ENCODE peak calls at places on chromosomes 1 and 21, in five cellular contexts. One of them, this sample, is unnamed. For H3K27me3 and H3K36me3, the result is how much of the 10 kb centered on the place peaks cover.

GRCh38 chr1:205275133-205275532 is 46.4 kb downstream of the NUAK2 start:
- DNase-seq in CD8-positive, alpha-beta T cell: no peak
- DNase-seq in body of pancreas: peak
- DNase-seq in effector memory CD4-positive, alpha-beta T cell: no peak
- DNase-seq in kidney epithelial cell: no peak
- DNase-seq in this sample: no peak

GRCh38 chr1:110750446-110751029 is 75.8 kb upstream of the KCNA3 start:
- DNase-seq in CD8-positive, alpha-beta T cell: no peak
- DNase-seq in body of pancreas: no peak
- DNase-seq in effector memory CD4-positive, alpha-beta T cell: no peak
- DNase-seq in kidney epithelial cell: no peak
- DNase-seq in this sample: no peak

GRCh38 chr1:975896-976683 is 5.8 kb downstream of the PERM1 start:
- DNase-seq in CD8-positive, alpha-beta T cell: no peak
- DNase-seq in body of pancreas: peak
- DNase-seq in effector memory CD4-positive, alpha-beta T cell: peak
- DNase-seq in kidney epithelial cell: no peak
- DNase-seq in this sample: peak

GRCh38 chr1:55640708-55641473 is 425.7 kb upstream of the USP24 start:
- DNase-seq in CD8-positive, alpha-beta T cell: no peak
- DNase-seq in body of pancreas: peak
- DNase-seq in effector memory CD4-positive, alpha-beta T cell: no peak
- DNase-seq in kidney epithelial cell: no peak
- DNase-seq in this sample: peak

GRCh38 chr1:157142245-157142644 is 4.0 kb upstream of the ETV3 start:
- DNase-seq in CD8-positive, alpha-beta T cell: no peak
- DNase-seq in body of pancreas: no peak
- DNase-seq in effector memory CD4-positive, alpha-beta T cell: no peak
- DNase-seq in kidney epithelial cell: no peak
- DNase-seq in this sample: no peak

GRCh38 chr1:53410100-53410541 is 49.1 kb upstream of the DMRTB1 start:
- DNase-seq in CD8-positive, alpha-beta T cell: peak
- DNase-seq in body of pancreas: no peak
- DNase-seq in effector memory CD4-positive, alpha-beta T cell: no peak
- DNase-seq in kidney epithelial cell: no peak
- DNase-seq in this sample: peak

GRCh38 chr1:38444311-38444710 is 397.7 kb upstream of the POU3F1 start:
- DNase-seq in CD8-positive, alpha-beta T cell: no peak
- DNase-seq in body of pancreas: no peak
- DNase-seq in effector memory CD4-positive, alpha-beta T cell: no peak
- DNase-seq in kidney epithelial cell: no peak
- DNase-seq in this sample: peak

GRCh38 chr21:8989261-8989882 is 1532.0 kb upstream of the TPTE start:
- DNase-seq in CD8-positive, alpha-beta T cell: no peak
- DNase-seq in body of pancreas: no peak
- DNase-seq in effector memory CD4-positive, alpha-beta T cell: no peak
- DNase-seq in kidney epithelial cell: no peak
- DNase-seq in this sample: no peak

GRCh38 chr21:42571391-42572150 is 57.9 kb downstream of the SLC37A1 start:
- DNase-seq in CD8-positive, alpha-beta T cell: no peak
- DNase-seq in body of pancreas: no peak
- DNase-seq in effector memory CD4-positive, alpha-beta T cell: no peak
- DNase-seq in kidney epithelial cell: no peak
- DNase-seq in this sample: no peak

GRCh38 chr21:44490405-44490804 is 35.1 kb downstream of the LRRC3 start:
- DNase-seq in CD8-positive, alpha-beta T cell: no peak
- DNase-seq in body of pancreas: no peak
- DNase-seq in effector memory CD4-positive, alpha-beta T cell: no peak
- DNase-seq in kidney epithelial cell: no peak
- DNase-seq in this sample: no peak

GRCh38 chr1:192579319-192579738 is 3.8 kb downstream of the RGS1 start:
- DNase-seq in CD8-positive, alpha-beta T cell: no peak
- DNase-seq in body of pancreas: no peak
- DNase-seq in effector memory CD4-positive, alpha-beta T cell: no peak
- DNase-seq in kidney epithelial cell: peak
- DNase-seq in this sample: no peak

GRCh38 chr21:17441370-17441769 is 71.5 kb upstream of the CXADR start:
- DNase-seq in CD8-positive, alpha-beta T cell: no peak
- DNase-seq in body of pancreas: peak
- DNase-seq in effector memory CD4-positive, alpha-beta T cell: no peak
- DNase-seq in kidney epithelial cell: no peak
- DNase-seq in this sample: peak

GRCh38 chr21:27425172-27425571 is 458.3 kb upstream of the ADAMTS5 start:
- DNase-seq in CD8-positive, alpha-beta T cell: no peak
- DNase-seq in body of pancreas: no peak
- DNase-seq in effector memory CD4-positive, alpha-beta T cell: no peak
- DNase-seq in kidney epithelial cell: no peak
- DNase-seq in this sample: no peak

GRCh38 chr1:85144351-85144750 is 56.5 kb downstream of the SYDE2 start:
- DNase-seq in CD8-positive, alpha-beta T cell: no peak
- DNase-seq in body of pancreas: peak
- DNase-seq in effector memory CD4-positive, alpha-beta T cell: no peak
- DNase-seq in kidney epithelial cell: no peak
- DNase-seq in this sample: no peak

GRCh38 chr1:118928739-118929554 is 59.2 kb downstream of the TBX15 start:
- DNase-seq in CD8-positive, alpha-beta T cell: no peak
- DNase-seq in body of pancreas: no peak
- DNase-seq in effector memory CD4-positive, alpha-beta T cell: no peak
- DNase-seq in kidney epithelial cell: no peak
- DNase-seq in this sample: no peak

GRCh38 chr1:27071049-27071416 is 58.4 kb upstream of the TENT5B start:
- DNase-seq in CD8-positive, alpha-beta T cell: no peak
- DNase-seq in body of pancreas: peak
- DNase-seq in effector memory CD4-positive, alpha-beta T cell: no peak
- DNase-seq in kidney epithelial cell: no peak
- DNase-seq in this sample: no peak

GRCh38 chr1:207811920-207812720 is 60.3 kb downstream of the CD46 start:
- DNase-seq in CD8-positive, alpha-beta T cell: no peak
- DNase-seq in body of pancreas: peak
- DNase-seq in effector memory CD4-positive, alpha-beta T cell: no peak
- DNase-seq in kidney epithelial cell: no peak
- DNase-seq in this sample: peak

GRCh38 chr1:27382950-27383627 is at the start of gene CD164L2:
- DNase-seq in CD8-positive, alpha-beta T cell: no peak
- DNase-seq in body of pancreas: peak
- DNase-seq in effector memory CD4-positive, alpha-beta T cell: peak
- DNase-seq in kidney epithelial cell: no peak
- DNase-seq in this sample: no peak

GRCh38 chr1:234845097-234845660 is 235.2 kb upstream of the IRF2BP2 start:
- DNase-seq in CD8-positive, alpha-beta T cell: peak
- DNase-seq in body of pancreas: peak
- DNase-seq in effector memory CD4-positive, alpha-beta T cell: peak
- DNase-seq in kidney epithelial cell: no peak
- DNase-seq in this sample: no peak
- H3K27me3 ChIP-seq in CD8-positive, alpha-beta T cell: under half
- H3K27me3 ChIP-seq in body of pancreas: under half
- H3K27me3 ChIP-seq in effector memory CD4-positive, alpha-beta T cell: under half
- H3K27me3 ChIP-seq in kidney epithelial cell: under half
- H3K27me3 ChIP-seq in this sample: under half

GRCh38 chr21:34029724-34030528 is 43.5 kb upstream of the MRPS6 start:
- DNase-seq in CD8-positive, alpha-beta T cell: no peak
- DNase-seq in body of pancreas: peak
- DNase-seq in effector memory CD4-positive, alpha-beta T cell: peak
- DNase-seq in kidney epithelial cell: peak
- DNase-seq in this sample: peak
- H3K4me3 ChIP-seq in CD8-positive, alpha-beta T cell: no peak
- H3K4me3 ChIP-seq in body of pancreas: no peak
- H3K4me3 ChIP-seq in effector memory CD4-positive, alpha-beta T cell: no peak
- H3K4me3 ChIP-seq in kidney epithelial cell: no peak
- H3K4me3 ChIP-seq in this sample: no peak

GRCh38 chr21:32749662-32750061 is 21.8 kb upstream of the SYNJ1 start:
- DNase-seq in CD8-positive, alpha-beta T cell: no peak
- DNase-seq in body of pancreas: no peak
- DNase-seq in effector memory CD4-positive, alpha-beta T cell: no peak
- DNase-seq in kidney epithelial cell: no peak
- DNase-seq in this sample: no peak

GRCh38 chr21:32753818-32754610 is 17.5 kb downstream of the PAXBP1 start:
- DNase-seq in CD8-positive, alpha-beta T cell: no peak
- DNase-seq in body of pancreas: no peak
- DNase-seq in effector memory CD4-positive, alpha-beta T cell: no peak
- DNase-seq in kidney epithelial cell: no peak
- DNase-seq in this sample: no peak

GRCh38 chr21:32747396-32747795 is 19.6 kb upstream of the SYNJ1 start:
- DNase-seq in CD8-positive, alpha-beta T cell: no peak
- DNase-seq in body of pancreas: no peak
- DNase-seq in effector memory CD4-positive, alpha-beta T cell: no peak
- DNase-seq in kidney epithelial cell: no peak
- DNase-seq in this sample: no peak

GRCh38 chr21:32750405-32750804 is 21.1 kb downstream of the PAXBP1 start:
- DNase-seq in CD8-positive, alpha-beta T cell: no peak
- DNase-seq in body of pancreas: no peak
- DNase-seq in effector memory CD4-positive, alpha-beta T cell: no peak
- DNase-seq in kidney epithelial cell: no peak
- DNase-seq in this sample: no peak

DNA sequence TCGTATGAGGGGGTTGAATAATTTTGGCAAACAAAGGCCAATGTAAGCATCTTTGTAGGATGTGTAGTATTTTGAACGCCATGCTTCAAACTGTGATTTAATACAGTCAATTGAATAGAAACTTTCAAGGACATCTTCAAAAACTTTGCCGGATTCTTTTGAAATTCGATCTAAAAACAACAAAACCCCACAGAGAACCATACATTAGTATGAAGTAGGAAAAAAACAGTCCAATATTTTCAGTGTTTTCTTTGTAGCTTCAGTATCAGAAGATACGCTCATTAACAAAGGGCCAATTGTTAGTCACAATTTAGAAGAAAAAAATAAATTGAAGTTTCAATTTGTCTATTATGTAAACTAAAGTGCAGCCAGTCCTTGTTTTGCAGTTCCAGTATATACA is 20.7 kb upstream of the SYNJ1 start:
- DNase-seq in CD8-positive, alpha-beta T cell: no peak
- DNase-seq in body of pancreas: no peak
- DNase-seq in effector memory CD4-positive, alpha-beta T cell: no peak
- DNase-seq in kidney epithelial cell: no peak
- DNase-seq in this sample: no peak
- H3K36me3 ChIP-seq in CD8-positive, alpha-beta T cell: half or more
- H3K36me3 ChIP-seq in body of pancreas: under half
- H3K36me3 ChIP-seq in effector memory CD4-positive, alpha-beta T cell: half or more
- H3K36me3 ChIP-seq in kidney epithelial cell: under half
- H3K36me3 ChIP-seq in this sample: half or more

DNA sequence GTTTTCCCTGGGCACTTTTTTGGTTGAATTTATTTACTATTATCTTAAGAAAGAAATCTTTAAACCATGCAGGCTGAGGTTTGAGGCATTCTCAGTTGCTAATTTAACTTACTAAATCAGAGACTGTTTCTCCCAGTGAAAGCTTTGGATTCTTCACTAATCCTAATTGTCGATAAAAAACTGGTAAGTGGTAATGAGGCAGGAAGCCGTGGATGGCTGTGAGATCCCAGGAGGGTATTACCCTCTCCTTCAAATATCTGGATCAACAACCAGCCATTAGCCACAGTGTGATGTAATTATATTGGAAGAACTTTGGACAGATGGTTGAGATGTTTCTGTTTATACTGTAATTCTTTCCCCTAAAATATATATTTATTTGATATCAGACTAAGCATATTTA is 485.0 kb downstream of the DISC1 start:
- DNase-seq in CD8-positive, alpha-beta T cell: no peak
- DNase-seq in body of pancreas: no peak
- DNase-seq in effector memory CD4-positive, alpha-beta T cell: no peak
- DNase-seq in kidney epithelial cell: no peak
- DNase-seq in this sample: no peak
- H3K27me3 ChIP-seq in CD8-positive, alpha-beta T cell: under half
- H3K27me3 ChIP-seq in body of pancreas: under half
- H3K27me3 ChIP-seq in effector memory CD4-positive, alpha-beta T cell: under half
- H3K27me3 ChIP-seq in kidney epithelial cell: under half
- H3K27me3 ChIP-seq in this sample: under half

GRCh38 chr1:43206721-43207228 is 34.6 kb downstream of the CFAP57 start:
- DNase-seq in CD8-positive, alpha-beta T cell: no peak
- DNase-seq in body of pancreas: no peak
- DNase-seq in effector memory CD4-positive, alpha-beta T cell: no peak
- DNase-seq in kidney epithelial cell: peak
- DNase-seq in this sample: peak
- H3K4me3 ChIP-seq in CD8-positive, alpha-beta T cell: no peak
- H3K4me3 ChIP-seq in body of pancreas: no peak
- H3K4me3 ChIP-seq in effector memory CD4-positive, alpha-beta T cell: no peak
- H3K4me3 ChIP-seq in kidney epithelial cell: no peak
- H3K4me3 ChIP-seq in this sample: no peak

DNA sequence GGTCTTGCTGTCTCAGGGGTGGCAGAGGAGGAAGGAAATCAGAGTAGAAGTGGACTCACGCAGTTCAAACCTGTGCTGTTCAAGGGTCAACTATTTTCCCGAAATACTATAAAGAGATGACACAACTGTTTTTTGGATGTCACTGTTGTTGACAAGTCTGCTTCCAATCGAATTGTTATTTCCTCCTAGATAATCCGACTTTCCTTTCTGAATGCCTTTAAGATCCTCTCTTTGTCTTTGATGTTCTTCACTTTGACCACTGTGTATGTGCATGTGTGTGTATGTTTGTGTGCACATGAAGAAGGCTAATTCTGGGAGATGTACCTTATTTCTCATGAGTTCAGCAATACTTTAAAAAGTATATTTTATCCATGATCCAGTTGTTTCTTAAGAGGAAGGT is 21.6 kb downstream of the PADI4 start:
- DNase-seq in CD8-positive, alpha-beta T cell: no peak
- DNase-seq in body of pancreas: no peak
- DNase-seq in effector memory CD4-positive, alpha-beta T cell: no peak
- DNase-seq in kidney epithelial cell: no peak
- DNase-seq in this sample: no peak
- H3K36me3 ChIP-seq in CD8-positive, alpha-beta T cell: under half
- H3K36me3 ChIP-seq in body of pancreas: under half
- H3K36me3 ChIP-seq in effector memory CD4-positive, alpha-beta T cell: under half
- H3K36me3 ChIP-seq in kidney epithelial cell: under half
- H3K36me3 ChIP-seq in this sample: under half

GRCh38 chr1:20533635-20534034 is 18.7 kb upstream of the FAM43B start:
- DNase-seq in CD8-positive, alpha-beta T cell: no peak
- DNase-seq in body of pancreas: no peak
- DNase-seq in effector memory CD4-positive, alpha-beta T cell: no peak
- DNase-seq in kidney epithelial cell: no peak
- DNase-seq in this sample: no peak
- H3K27me3 ChIP-seq in CD8-positive, alpha-beta T cell: under half
- H3K27me3 ChIP-seq in body of pancreas: under half
- H3K27me3 ChIP-seq in effector memory CD4-positive, alpha-beta T cell: under half
- H3K27me3 ChIP-seq in kidney epithelial cell: under half
- H3K27me3 ChIP-seq in this sample: under half